ENCODE peak calls at places on chromosomes 11 and 22, in five cellular contexts. H is BE2C, I is uterus, C is mucosa of descending colon, F is body of pancreas. D is an unnamed sample. For H3K4me1 and H3K9me3, the result is how much of the 10 kb centered on the place peaks cover.

GRCh38 chr11:76773921-76774361 is 9.2 kb upstream of the TSKU start:
- DNase-seq in H (no peak), I (peak), C (no peak), F (peak), D (no peak)

GRCh38 chr11:43576834-43577521 is 103.6 kb upstream of the HSD17B12 start:
- DNase-seq in H (peak), I (no peak), C (no peak), F (no peak), D (no peak)

GRCh38 chr11:18312663-18313420 is 9.1 kb downstream of the HPS5 start:
- DNase-seq in H (no peak), I (no peak), C (no peak), F (no peak), D (no peak)

GRCh38 chr22:31148953-31149627 is 8.8 kb upstream of the PLA2G3 start:
- DNase-seq in H (peak), I (peak), C (peak), F (peak), D (no peak)

GRCh38 chr11:68998390-68998911 is 14.6 kb downstream of the MRGPRF start:
- DNase-seq in H (peak), I (no peak), C (peak), F (peak), D (no peak)

GRCh38 chr11:65489061-65489705 is 9.7 kb upstream of the MALAT1 start:
- DNase-seq in H (no peak), I (peak), C (peak), F (peak), D (no peak)

GRCh38 chr11:107243929-107244328 is 213.7 kb downstream of the CWF19L2 start:
- DNase-seq in H (no peak), I (no peak), C (no peak), F (no peak), D (no peak)

GRCh38 chr11:4865855-4866254 is 15.8 kb upstream of the OR51T1 start:
- DNase-seq in H (no peak), I (no peak), C (no peak), F (no peak), D (no peak)

GRCh38 chr11:76856111-76856510 is 4.6 kb upstream of the ACER3 start:
- DNase-seq in H (no peak), I (no peak), C (no peak), F (no peak), D (no peak)

GRCh38 chr22:33894515-33894914 is 25.8 kb downstream of the LARGE1 start:
- DNase-seq in H (no peak), I (no peak), C (no peak), F (no peak), D (no peak)

GRCh38 chr11:95245038-95245437 is 14.0 kb upstream of the SESN3 start:
- DNase-seq in H (no peak), I (no peak), C (no peak), F (no peak), D (no peak)

GRCh38 chr11:67409261-67409666 is 5.4 kb downstream of the TBC1D10C start:
- DNase-seq in H (no peak), I (no peak), C (peak), F (no peak), D (peak)

GRCh38 chr11:115503886-115504278 is 333 bp downstream of the CADM1 start:
- DNase-seq in H (no peak), I (no peak), C (no peak), F (no peak), D (no peak)

GRCh38 chr11:97364047-97364446 is 974.2 kb downstream of the JRKL start:
- DNase-seq in H (no peak), I (no peak), C (no peak), F (no peak), D (no peak)

GRCh38 chr11:128086794-128087193 is 500.6 kb downstream of the ETS1 start:
- DNase-seq in H (no peak), I (no peak), C (no peak), F (no peak), D (no peak)

GRCh38 chr11:15622231-15622890 is 507.6 kb downstream of the INSC start:
- DNase-seq in H (no peak), I (no peak), C (no peak), F (no peak), D (no peak)

GRCh38 chr22:19193879-19194278 is 15.3 kb upstream of the SLC25A1 start:
- DNase-seq in H (no peak), I (no peak), C (no peak), F (no peak), D (no peak)
- H3K4me1 ChIP-seq in H (under half), I (under half), C (under half), F (under half), D (under half)

GRCh38 chr22:49646876-49647275 is 180.8 kb downstream of the BRD1 start:
- DNase-seq in H (no peak), I (no peak), C (no peak), F (no peak), D (no peak)
- H3K9me3 ChIP-seq in H (under half), I (under half), C (under half), F (under half), D (under half)

DNA sequence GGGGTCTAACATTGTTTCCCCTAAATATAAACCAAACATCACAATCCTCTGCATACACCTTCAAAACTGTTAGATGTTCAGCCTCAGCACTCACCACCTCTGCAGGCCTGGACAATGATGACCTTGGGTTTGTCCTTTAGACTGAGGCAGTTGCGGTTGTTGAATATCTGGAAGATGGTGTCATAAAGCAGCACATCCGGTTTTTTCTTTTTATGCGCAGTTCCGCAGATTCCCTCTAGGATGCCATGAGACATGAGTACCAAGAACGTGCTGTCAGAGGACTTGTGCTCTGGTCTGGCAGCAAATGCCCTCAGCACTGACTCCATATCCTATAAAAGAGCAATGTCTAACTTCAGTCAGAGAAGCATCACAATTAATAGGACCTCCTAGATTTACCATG is 22.8 kb downstream of the CASP5 start:
- DNase-seq in H (peak), I (no peak), C (no peak), F (no peak), D (no peak)
- TF ChIP-seq CTCF in H (peak), I (no peak), C (no peak), F (no peak), D (no peak)

GRCh38 chr22:26892401-26893033 is 235.1 kb downstream of the MIAT start:
- DNase-seq in H (peak), I (no peak), C (peak), F (peak), D (no peak)
- H3K4me1 ChIP-seq in H (under half), I (under half), C (under half), F (under half), D (under half)

DNA sequence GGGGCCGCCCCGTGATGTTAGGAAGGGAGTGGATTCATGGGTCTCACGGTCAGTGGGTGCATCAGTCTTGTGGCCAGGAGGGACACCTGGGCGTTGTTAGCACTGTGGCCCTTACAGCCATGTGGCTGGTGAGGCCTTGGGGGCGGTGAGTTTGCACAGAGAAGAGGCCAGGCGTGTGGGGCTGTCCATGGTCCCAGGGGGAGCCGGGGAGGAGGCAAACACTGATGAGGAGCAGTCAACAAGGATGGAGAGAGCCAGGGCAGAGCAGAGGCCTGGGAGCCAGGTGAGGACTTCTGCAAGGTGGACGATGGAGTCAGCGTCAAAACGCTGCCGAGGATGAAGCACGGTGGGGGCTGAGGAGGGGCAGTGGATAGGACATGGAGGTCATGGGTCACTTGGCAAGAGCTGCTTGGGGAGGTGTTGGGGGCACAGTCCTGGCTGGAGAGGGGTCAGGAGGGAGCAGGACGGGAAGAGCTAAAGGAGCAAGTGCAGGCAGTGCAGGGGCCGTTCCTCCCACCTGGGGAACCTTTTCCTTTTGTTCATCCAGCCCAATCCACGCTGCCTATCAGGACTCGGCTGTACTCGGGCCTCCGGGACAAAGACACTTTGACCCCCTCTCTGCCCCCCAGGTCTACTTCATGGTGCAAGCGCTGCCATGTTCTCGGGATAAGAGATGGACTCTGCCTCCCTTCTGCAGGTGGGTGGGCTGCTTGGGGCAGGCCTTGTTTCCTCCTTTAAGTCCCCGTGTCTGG is 801.1 kb downstream of the TBC1D22A start:
- DNase-seq in H (no peak), I (no peak), C (no peak), F (no peak), D (peak)
- H3K9me3 ChIP-seq in H (under half), I (under half), C (under half), F (under half), D (under half)

DNA sequence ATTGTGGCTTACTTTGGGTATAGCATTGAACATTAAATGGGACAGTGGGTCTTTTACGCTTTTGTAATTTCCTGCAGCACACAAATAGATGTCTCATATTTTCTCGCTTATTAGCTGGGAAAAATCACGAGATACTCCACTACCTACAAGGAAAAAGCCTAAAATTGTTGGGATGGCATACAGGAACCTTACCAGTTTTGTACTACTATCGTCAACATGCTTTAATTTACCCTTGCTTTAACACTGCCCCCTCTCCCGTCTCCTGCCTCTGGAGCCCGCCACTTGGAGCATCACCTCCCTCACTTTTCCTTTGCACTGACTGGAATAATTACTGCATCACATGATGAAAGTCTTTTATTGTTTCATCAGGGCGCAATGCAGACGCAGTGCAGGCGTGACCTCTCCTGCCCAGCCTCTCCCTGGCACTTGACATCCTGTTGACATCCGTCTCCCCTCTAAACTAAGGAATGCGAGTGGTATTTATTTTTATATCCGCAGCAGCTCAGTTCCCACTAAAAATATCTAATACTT is 1.0 kb upstream of the FNBP4 start:
- DNase-seq in H (peak), I (peak), C (peak), F (peak), D (no peak)
- TF ChIP-seq CTCF in H (no peak), I (no peak), C (no peak), F (no peak), D (no peak)

GRCh38 chr22:41478473-41478872 is 9.6 kb downstream of the ACO2 start:
- DNase-seq in H (no peak), I (no peak), C (no peak), F (no peak), D (no peak)

GRCh38 chr22:41481131-41481830 is 12.4 kb downstream of the ACO2 start:
- DNase-seq in H (no peak), I (peak), C (no peak), F (no peak), D (no peak)

GRCh38 chr22:41479671-41480396 is 10.9 kb downstream of the ACO2 start:
- DNase-seq in H (no peak), I (no peak), C (no peak), F (no peak), D (no peak)

GRCh38 chr22:41480397-41480735 is 11.4 kb downstream of the ACO2 start:
- DNase-seq in H (no peak), I (no peak), C (no peak), F (no peak), D (no peak)

DNA sequence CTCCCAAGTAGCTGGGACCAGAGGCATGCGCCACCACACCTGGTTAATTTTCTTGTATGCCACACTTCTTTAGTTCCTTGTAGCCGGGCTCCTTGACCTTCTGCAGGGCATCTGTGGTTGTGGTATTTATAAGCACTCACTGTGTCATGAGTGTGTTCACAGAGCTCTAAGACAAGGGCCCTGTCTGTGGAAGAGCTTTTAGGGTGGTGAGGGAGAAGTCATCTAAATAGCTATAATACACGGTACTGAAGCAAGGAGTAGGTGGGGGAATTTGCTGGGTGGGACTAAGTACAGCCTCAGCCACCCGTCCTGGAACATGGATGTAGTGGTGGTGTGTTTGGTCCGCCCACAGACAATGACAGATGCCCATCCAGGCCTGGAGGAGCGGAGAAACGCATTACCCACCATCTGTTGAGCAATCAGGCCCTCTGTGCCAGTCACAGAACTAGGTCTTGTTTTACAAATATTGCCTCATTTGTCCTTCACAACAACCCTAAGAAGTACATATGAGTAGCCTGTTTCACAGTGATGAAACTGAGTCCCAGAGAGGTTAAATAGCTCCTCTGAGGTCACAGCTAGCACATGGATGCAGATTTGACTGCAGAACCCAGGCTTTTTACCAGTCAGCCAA is 10.1 kb downstream of the ACO2 start:
- DNase-seq in H (peak), I (no peak), C (no peak), F (no peak), D (no peak)
- H3K4me1 ChIP-seq in H (under half), I (under half), C (under half), F (under half), D (under half)

DNA sequence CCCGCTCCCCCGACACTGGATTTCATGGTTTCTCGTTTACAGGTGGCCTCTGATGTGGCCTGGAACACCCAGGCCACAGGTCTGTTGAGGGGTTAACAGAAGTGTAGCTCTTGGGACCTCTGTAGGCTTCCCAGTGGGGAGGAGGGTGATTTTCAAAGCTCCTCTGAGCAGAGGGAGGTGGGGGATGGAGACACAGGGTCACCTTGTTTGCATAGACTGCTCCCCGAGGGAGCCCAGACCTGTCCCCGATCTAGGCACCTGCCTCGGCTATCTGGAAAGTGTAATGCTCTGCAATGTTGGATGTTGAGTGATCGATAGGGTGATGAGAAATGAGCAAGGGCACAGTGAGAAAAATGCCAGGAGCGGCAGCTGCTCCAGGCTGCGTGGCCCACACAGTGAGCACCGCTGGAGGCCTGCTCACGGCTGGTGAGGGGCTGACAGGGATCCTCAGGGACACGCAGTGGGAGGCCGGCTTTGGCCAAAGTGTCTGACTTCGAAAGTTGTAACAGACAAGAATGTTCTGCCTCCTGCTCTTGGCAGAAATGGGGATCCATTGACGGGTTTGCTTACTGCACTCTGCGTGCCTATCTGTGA is 594.1 kb downstream of the BRD1 start:
- DNase-seq in H (no peak), I (no peak), C (no peak), F (no peak), D (no peak)
- H3K9me3 ChIP-seq in H (under half), I (under half), C (under half), F (under half), D (under half)

DNA sequence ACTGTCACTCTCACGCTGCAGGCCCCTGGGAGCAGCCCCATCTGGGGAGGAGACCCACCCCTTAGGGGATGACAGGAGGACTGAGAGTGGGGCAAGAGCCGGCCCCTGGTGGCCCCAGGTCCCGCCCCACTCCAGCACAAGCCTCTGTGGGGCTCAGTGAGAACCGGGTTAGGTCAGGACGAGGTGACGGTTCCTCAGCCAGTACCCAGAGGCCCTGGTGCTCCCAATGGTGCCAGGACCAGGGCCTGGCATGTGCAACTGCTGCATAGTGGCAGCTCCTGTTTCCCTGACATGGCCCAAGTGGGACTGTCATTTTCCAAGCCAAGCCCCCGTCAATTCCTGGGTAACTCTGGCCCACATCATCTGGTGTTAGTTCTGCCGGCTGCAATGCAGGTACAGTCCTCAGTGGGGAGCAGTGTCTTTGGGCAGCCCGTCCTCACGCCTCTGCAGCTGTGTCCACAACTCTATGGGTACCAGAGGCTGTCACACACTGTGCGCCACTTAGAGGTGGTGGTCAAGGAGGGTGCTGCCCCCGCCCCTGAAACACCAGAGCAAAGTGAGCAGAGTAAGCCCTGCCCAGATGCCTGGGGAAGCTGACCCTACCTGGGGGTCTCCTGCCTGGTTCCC is 15.9 kb downstream of the CHID1 start:
- DNase-seq in H (no peak), I (no peak), C (no peak), F (no peak), D (no peak)
- TF ChIP-seq CTCF in H (no peak), I (no peak), C (no peak), F (no peak), D (no peak)

GRCh38 chr11:34825315-34825669 is 90.9 kb downstream of the APIP start:
- DNase-seq in H (no peak), I (no peak), C (no peak), F (no peak), D (no peak)

GRCh38 chr11:34824425-34824824 is 91.8 kb downstream of the APIP start:
- DNase-seq in H (no peak), I (no peak), C (no peak), F (no peak), D (no peak)

GRCh38 chr11:34823639-34824038 is 92.5 kb downstream of the APIP start:
- DNase-seq in H (no peak), I (no peak), C (no peak), F (no peak), D (no peak)

GRCh38 chr11:34825670-34826383 is 90.4 kb downstream of the APIP start:
- DNase-seq in H (no peak), I (no peak), C (peak), F (peak), D (no peak)

DNA sequence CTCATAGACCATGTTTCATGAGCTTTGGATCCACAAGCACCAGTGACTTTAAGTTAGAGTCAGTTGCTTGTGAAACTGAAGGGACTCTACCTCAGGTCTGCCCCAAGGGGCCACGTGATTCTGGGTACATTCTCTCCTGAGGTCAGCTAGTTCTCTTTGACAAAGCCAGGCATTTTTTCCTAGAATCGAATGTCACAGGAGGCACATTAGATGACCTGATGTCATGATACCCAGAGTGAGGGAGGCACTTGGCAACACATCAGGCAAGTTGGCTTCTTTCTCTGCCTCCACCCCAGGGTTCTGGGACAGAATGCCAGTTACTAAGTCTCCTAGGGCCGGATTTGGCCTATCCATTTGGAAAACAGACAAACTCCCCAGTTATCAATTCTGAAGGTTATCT is 93.0 kb downstream of the APIP start:
- DNase-seq in H (no peak), I (no peak), C (no peak), F (no peak), D (no peak)
- H3K4me1 ChIP-seq in H (under half), I (under half), C (under half), F (under half), D (under half)